ENCODE peak calls at places on chromosomes 1 and 21, in nine cellular contexts. J is heart left ventricle, E is pancreas, A is PC-3, L is aorta, Q is body of pancreas, O is IMR-90, G is psoas muscle, T is left lung. H is an unnamed sample. For H3K36me3, the result is how much of the 10 kb centered on the place peaks cover.

GRCh38 chr1:55885619-55886018 is 670.5 kb upstream of the USP24 start:
- ATAC-seq in A (no peak), E (no peak), G (no peak), T (no peak), O (no peak), J (no peak), L (no peak), Q (no peak), H (no peak)

GRCh38 chr1:59619576-59619975 is 195.2 kb upstream of the HOOK1 start:
- ATAC-seq in G (no peak), O (no peak), Q (no peak), L (no peak), A (no peak), T (no peak), J (no peak), E (no peak), H (no peak)

GRCh38 chr1:109595540-109595939 is 23.9 kb downstream of the GNAT2 start:
- ATAC-seq in G (no peak), E (no peak), A (no peak), J (no peak), Q (no peak), T (no peak), O (peak), L (no peak), H (no peak)

GRCh38 chr1:157403608-157404007 is 148.7 kb downstream of the FCRL5 start:
- ATAC-seq in J (no peak), O (no peak), A (no peak), Q (no peak), G (no peak), L (no peak), E (no peak), T (no peak), H (no peak)

GRCh38 chr1:94539496-94539895 is 2.1 kb downstream of the F3 start:
- ATAC-seq in L (no peak), O (no peak), T (peak), Q (no peak), E (no peak), A (peak), J (peak), G (no peak), H (no peak)

GRCh38 chr1:80582980-80583379 is 1217.8 kb upstream of the ADGRL2 start:
- ATAC-seq in G (no peak), J (no peak), Q (no peak), A (no peak), O (no peak), T (no peak), L (no peak), E (no peak), H (no peak)

GRCh38 chr21:34113842-34114241 is 40.5 kb downstream of the MRPS6 start:
- ATAC-seq in T (no peak), Q (no peak), J (no peak), L (no peak), G (peak), A (no peak), E (no peak), O (no peak), H (no peak)

GRCh38 chr1:92755541-92756351 is 29.2 kb downstream of the EVI5 start:
- ATAC-seq in E (no peak), Q (peak), A (no peak), T (peak), L (peak), G (peak), O (no peak), J (peak), H (peak)

GRCh38 chr1:76576876-76577817 is 290.1 kb upstream of the ST6GALNAC5 start:
- ATAC-seq in O (no peak), A (no peak), J (no peak), Q (no peak), E (no peak), L (no peak), G (no peak), T (no peak), H (no peak)

GRCh38 chr1:23470282-23471070 is 13.5 kb downstream of the ASAP3 start:
- ATAC-seq in G (peak), T (peak), A (no peak), E (no peak), J (peak), L (peak), O (peak), Q (no peak), H (peak)

GRCh38 chr1:182657026-182657425 is 27.4 kb downstream of the RGS8 start:
- ATAC-seq in Q (no peak), L (no peak), E (no peak), J (no peak), G (no peak), O (no peak), A (no peak), T (no peak), H (no peak)

GRCh38 chr1:81702903-81703302 is 97.8 kb upstream of the ADGRL2 start:
- ATAC-seq in G (no peak), J (no peak), T (peak), E (no peak), O (peak), L (no peak), A (peak), Q (peak), H (no peak)

GRCh38 chr1:28415246-28415645 is 45.7 kb downstream of the PHACTR4 start:
- ATAC-seq in O (no peak), J (no peak), L (no peak), T (no peak), E (no peak), G (no peak), A (no peak), Q (no peak), H (no peak)

GRCh38 chr1:33030575-33030974 is 6.1 kb downstream of the AK2 start:
- ATAC-seq in Q (no peak), O (peak), J (peak), E (no peak), G (peak), T (peak), A (no peak), L (no peak), H (no peak)

GRCh38 chr1:108071601-108072000 is 106.6 kb upstream of the VAV3 start:
- ATAC-seq in G (no peak), T (no peak), L (no peak), E (no peak), J (no peak), A (no peak), O (no peak), Q (no peak), H (no peak)

GRCh38 chr1:21206117-21206516 is 29.4 kb upstream of the EIF4G3 start:
- ATAC-seq in O (no peak), G (no peak), L (no peak), A (peak), Q (no peak), J (no peak), E (no peak), T (no peak), H (no peak)

GRCh38 chr1:206460846-206461426 is 9.3 kb upstream of the IKBKE start:
- ATAC-seq in O (no peak), J (peak), Q (no peak), T (no peak), A (no peak), G (peak), L (peak), E (no peak), H (no peak)

GRCh38 chr1:159960721-159961381 is 6.8 kb upstream of the SLAMF9 start:
- ATAC-seq in T (peak), Q (peak), L (peak), O (peak), G (peak), J (peak), A (peak), E (peak), H (peak)

GRCh38 chr1:205569411-205570172 is 62.2 kb downstream of the ELK4 start:
- ATAC-seq in E (no peak), G (no peak), L (no peak), J (peak), A (peak), O (no peak), Q (no peak), T (no peak), H (no peak)

GRCh38 chr1:246608616-246609376 is 42.5 kb downstream of the CNST start:
- ATAC-seq in L (peak), T (peak), J (peak), A (peak), E (peak), G (peak), Q (peak), O (peak), H (peak)

GRCh38 chr1:43317817-43318471 is 17.2 kb downstream of the TIE1 start:
- ATAC-seq in L (no peak), A (no peak), E (no peak), J (no peak), T (peak), G (no peak), O (peak), Q (no peak), H (no peak)

GRCh38 chr1:48019714-48020315 is 22.6 kb upstream of the TRABD2B start:
- ATAC-seq in J (peak), Q (peak), O (no peak), G (peak), A (no peak), L (peak), T (peak), E (no peak), H (peak)

GRCh38 chr1:39642796-39643195 is 3.4 kb upstream of the HEYL start:
- ATAC-seq in A (peak), G (peak), O (no peak), Q (no peak), L (no peak), J (no peak), T (no peak), E (no peak), H (no peak)

GRCh38 chr1:183032122-183032921 is 9.1 kb downstream of the LAMC1 start:
- ATAC-seq in G (no peak), A (peak), Q (no peak), O (peak), L (no peak), E (no peak), T (no peak), J (no peak), H (no peak)

GRCh38 chr1:54577612-54578011 is 29.6 kb downstream of the ACOT11 start:
- ATAC-seq in O (no peak), E (no peak), J (peak), L (no peak), G (peak), A (no peak), Q (no peak), T (peak), H (no peak)

GRCh38 chr1:84973493-84974334 is 23.2 kb downstream of the MCOLN2 start:
- ATAC-seq in E (no peak), O (no peak), G (no peak), J (no peak), T (no peak), Q (no peak), A (no peak), L (no peak), H (no peak)

GRCh38 chr21:25509862-25510261 is 97.4 kb downstream of the MRPL39 start:
- ATAC-seq in T (no peak), L (no peak), O (no peak), G (no peak), Q (no peak), A (no peak), J (no peak), E (no peak), H (no peak)

GRCh38 chr1:25504706-25505560 is 38.5 kb upstream of the LDLRAP1 start:
- ATAC-seq in J (peak), O (peak), E (no peak), L (peak), G (no peak), Q (no peak), A (no peak), T (peak), H (peak)

GRCh38 chr1:15803380-15803779 is 4.1 kb downstream of the UQCRHL start:
- ATAC-seq in E (no peak), J (no peak), O (no peak), G (no peak), T (no peak), Q (no peak), L (no peak), A (no peak), H (no peak)

GRCh38 chr1:88877382-88877825 is 14.0 kb downstream of the GTF2B start:
- ATAC-seq in L (peak), E (peak), G (peak), T (no peak), J (no peak), A (peak), Q (peak), O (peak), H (no peak)

GRCh38 chr1:6466023-6466422 is at the start of gene TNFRSF25:
- ATAC-seq in G (no peak), A (no peak), E (no peak), T (peak), O (no peak), L (no peak), J (no peak), Q (no peak), H (no peak)

GRCh38 chr1:64320470-64320869 is 117.0 kb downstream of the UBE2U start:
- ATAC-seq in J (no peak), T (peak), G (no peak), A (peak), E (no peak), O (peak), L (no peak), Q (no peak), H (no peak)

GRCh38 chr1:30514137-30514654 is 209.2 kb downstream of the MATN1 start:
- ATAC-seq in G (no peak), T (no peak), E (no peak), J (no peak), L (no peak), O (no peak), A (no peak), Q (no peak), H (no peak)

GRCh38 chr1:24189528-24189927 is 2.4 kb upstream of the IFNLR1 start:
- ATAC-seq in J (no peak), G (no peak), Q (no peak), L (no peak), O (no peak), T (no peak), E (no peak), A (no peak), H (no peak)

GRCh38 chr1:28509705-28510349 is 4.0 kb downstream of the RCC1 start:
- ATAC-seq in J (no peak), G (no peak), L (no peak), Q (no peak), E (no peak), T (no peak), A (no peak), O (no peak), H (no peak)

GRCh38 chr1:112529301-112529700 is 20.5 kb downstream of the WNT2B start:
- ATAC-seq in Q (no peak), J (no peak), G (no peak), O (peak), T (no peak), A (peak), E (no peak), L (no peak), H (no peak)

GRCh38 chr1:228824377-228824776 is 89.1 kb downstream of the RHOU start:
- ATAC-seq in O (no peak), L (no peak), E (no peak), G (no peak), A (no peak), T (no peak), Q (no peak), J (no peak), H (no peak)

GRCh38 chr1:47351305-47351704 is 17.7 kb downstream of the CMPK1 start:
- ATAC-seq in G (no peak), L (no peak), O (peak), J (no peak), Q (no peak), A (peak), E (no peak), T (no peak), H (no peak)

GRCh38 chr1:113027449-113027848 is 45.5 kb upstream of the LRIG2 start:
- ATAC-seq in O (no peak), G (no peak), Q (no peak), T (no peak), E (no peak), J (no peak), L (no peak), A (no peak), H (no peak)

GRCh38 chr21:41578083-41578482 is 70.1 kb upstream of the TMPRSS2 start:
- ATAC-seq in A (no peak), Q (no peak), G (no peak), O (no peak), E (no peak), J (no peak), T (no peak), L (no peak), H (no peak)
- H3K36me3 ChIP-seq in A (under half), Q (under half), G (under half), O (under half), E (under half), J (under half), T (under half), L (under half), H (under half)

GRCh38 chr1:77716065-77716464 is 33.6 kb upstream of the ZZZ3 start:
- ATAC-seq in L (no peak), E (no peak), J (no peak), A (no peak), T (no peak), O (no peak), G (no peak), Q (no peak), H (no peak)
- H3K36me3 ChIP-seq in L (under half), E (under half), J (half or more), A (under half), T (under half), O (under half), G (under half), Q (under half), H (under half)

GRCh38 chr1:111198836-111199235 is 1.6 kb downstream of the DENND2D start:
- ATAC-seq in E (no peak), J (no peak), T (no peak), G (no peak), A (no peak), L (no peak), O (no peak), Q (no peak), H (no peak)
- H3K36me3 ChIP-seq in E (under half), J (under half), T (under half), G (under half), A (under half), L (under half), O (under half), Q (under half), H (under half)

DNA sequence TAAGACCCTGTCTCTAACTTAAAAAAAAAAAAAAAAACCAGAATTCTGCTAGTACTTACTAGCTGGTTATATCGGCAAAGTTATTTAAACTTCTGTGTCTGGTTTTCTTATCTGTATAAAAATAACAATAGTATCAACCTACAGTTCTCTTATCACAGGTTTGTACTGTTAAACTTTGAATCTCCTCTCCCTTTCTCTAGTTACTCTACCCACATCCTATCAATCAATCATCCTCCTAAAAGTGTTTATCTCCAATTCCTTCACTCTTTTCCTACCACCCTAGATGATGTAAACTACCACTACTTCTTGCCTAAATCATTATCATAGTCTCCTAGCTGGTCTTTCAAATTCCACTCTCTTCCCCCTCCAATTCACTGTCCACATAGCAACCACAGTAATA is 27.6 kb downstream of the USP33 start:
- ATAC-seq in Q (no peak), A (no peak), L (no peak), J (no peak), E (no peak), G (no peak), O (no peak), T (no peak), H (no peak)
- H3K36me3 ChIP-seq in Q (under half), A (under half), L (under half), J (half or more), E (under half), G (under half), O (under half), T (under half), H (under half)

GRCh38 chr1:78277253-78277652 is 213.5 kb upstream of the PTGFR start:
- ATAC-seq in T (no peak), O (peak), Q (no peak), J (no peak), L (no peak), A (peak), E (no peak), G (no peak), H (no peak)
- H3K36me3 ChIP-seq in T (under half), O (under half), Q (under half), J (under half), L (under half), A (under half), E (under half), G (under half), H (under half)

H was measured in gastroesophageal sphincter.